ENCODE peak calls at places on chromosomes 6 and 20, in six cellular contexts. One of them, this sample, is unnamed.

GRCh38 chr20:56483970-56484369 is 15.5 kb downstream of the RTF2 start:
- DNase-seq in T-helper 1 cell: no peak
- DNase-seq in heart left ventricle: no peak
- DNase-seq in T1000: no peak
- DNase-seq in MCF 10A: no peak
- DNase-seq in GM03348: no peak
- DNase-seq in this sample: no peak

GRCh38 chr20:25145131-25145530 is 50.4 kb upstream of the ENTPD6 start:
- DNase-seq in T-helper 1 cell: no peak
- DNase-seq in heart left ventricle: peak
- DNase-seq in T1000: no peak
- DNase-seq in MCF 10A: no peak
- DNase-seq in GM03348: no peak
- DNase-seq in this sample: no peak

GRCh38 chr6:133715270-133715669 is 173.6 kb upstream of the TCF21 start:
- DNase-seq in T-helper 1 cell: peak
- DNase-seq in heart left ventricle: no peak
- DNase-seq in T1000: no peak
- DNase-seq in MCF 10A: no peak
- DNase-seq in GM03348: no peak
- DNase-seq in this sample: no peak

GRCh38 chr6:150905769-150906168 is 40.3 kb downstream of the MTHFD1L start:
- DNase-seq in T-helper 1 cell: no peak
- DNase-seq in heart left ventricle: no peak
- DNase-seq in T1000: no peak
- DNase-seq in MCF 10A: no peak
- DNase-seq in GM03348: no peak
- DNase-seq in this sample: no peak

GRCh38 chr20:61810709-61811565 is 254.7 kb downstream of the TAF4 start:
- DNase-seq in T-helper 1 cell: no peak
- DNase-seq in heart left ventricle: no peak
- DNase-seq in T1000: no peak
- DNase-seq in MCF 10A: no peak
- DNase-seq in GM03348: no peak
- DNase-seq in this sample: no peak

GRCh38 chr6:46323312-46323965 is 152.7 kb upstream of the ENPP5 start:
- DNase-seq in T-helper 1 cell: peak
- DNase-seq in heart left ventricle: no peak
- DNase-seq in T1000: peak
- DNase-seq in MCF 10A: peak
- DNase-seq in GM03348: peak
- DNase-seq in this sample: no peak

GRCh38 chr6:33023536-33023935 is 14.1 kb upstream of the HLA-DOA start:
- DNase-seq in T-helper 1 cell: no peak
- DNase-seq in heart left ventricle: no peak
- DNase-seq in T1000: no peak
- DNase-seq in MCF 10A: no peak
- DNase-seq in GM03348: no peak
- DNase-seq in this sample: no peak

GRCh38 chr6:31467151-31467550 is 30.8 kb upstream of the MICB start:
- DNase-seq in T-helper 1 cell: no peak
- DNase-seq in heart left ventricle: no peak
- DNase-seq in T1000: no peak
- DNase-seq in MCF 10A: no peak
- DNase-seq in GM03348: no peak
- DNase-seq in this sample: no peak

GRCh38 chr6:127118505-127119360 is at the start of gene RSPO3:
- DNase-seq in T-helper 1 cell: no peak
- DNase-seq in heart left ventricle: no peak
- DNase-seq in T1000: peak
- DNase-seq in MCF 10A: peak
- DNase-seq in GM03348: peak
- DNase-seq in this sample: no peak

GRCh38 chr6:32153252-32153834 is 598 bp upstream of the PPT2 start:
- DNase-seq in T-helper 1 cell: no peak
- DNase-seq in heart left ventricle: peak
- DNase-seq in T1000: peak
- DNase-seq in MCF 10A: no peak
- DNase-seq in GM03348: no peak
- DNase-seq in this sample: no peak

GRCh38 chr6:36980876-36981619 is 4.9 kb downstream of the MTCH1 start:
- DNase-seq in T-helper 1 cell: no peak
- DNase-seq in heart left ventricle: no peak
- DNase-seq in T1000: no peak
- DNase-seq in MCF 10A: no peak
- DNase-seq in GM03348: no peak
- DNase-seq in this sample: no peak

GRCh38 chr20:61332016-61332975 is 80.2 kb downstream of the CDH4 start:
- DNase-seq in T-helper 1 cell: no peak
- DNase-seq in heart left ventricle: no peak
- DNase-seq in T1000: no peak
- DNase-seq in MCF 10A: no peak
- DNase-seq in GM03348: no peak
- DNase-seq in this sample: no peak

GRCh38 chr6:107066697-107067659 is 39.0 kb downstream of the MTRES1 start:
- DNase-seq in T-helper 1 cell: peak
- DNase-seq in heart left ventricle: no peak
- DNase-seq in T1000: no peak
- DNase-seq in MCF 10A: no peak
- DNase-seq in GM03348: no peak
- DNase-seq in this sample: no peak

GRCh38 chr6:9927271-9927670 is 487.6 kb downstream of the TFAP2A start:
- DNase-seq in T-helper 1 cell: no peak
- DNase-seq in heart left ventricle: no peak
- DNase-seq in T1000: no peak
- DNase-seq in MCF 10A: no peak
- DNase-seq in GM03348: no peak
- DNase-seq in this sample: no peak

GRCh38 chr6:72218125-72218524 is 331.8 kb downstream of the RIMS1 start:
- DNase-seq in T-helper 1 cell: no peak
- DNase-seq in heart left ventricle: no peak
- DNase-seq in T1000: no peak
- DNase-seq in MCF 10A: peak
- DNase-seq in GM03348: peak
- DNase-seq in this sample: no peak

GRCh38 chr20:38197217-38198008 is 32.3 kb upstream of the TGM2 start:
- DNase-seq in T-helper 1 cell: no peak
- DNase-seq in heart left ventricle: no peak
- DNase-seq in T1000: no peak
- DNase-seq in MCF 10A: no peak
- DNase-seq in GM03348: no peak
- DNase-seq in this sample: no peak

GRCh38 chr6:158505194-158505593 is 54.7 kb upstream of the TMEM181 start:
- DNase-seq in T-helper 1 cell: no peak
- DNase-seq in heart left ventricle: no peak
- DNase-seq in T1000: no peak
- DNase-seq in MCF 10A: no peak
- DNase-seq in GM03348: no peak
- DNase-seq in this sample: no peak

GRCh38 chr6:138403324-138403800 is 661 bp upstream of the HEBP2 start:
- DNase-seq in T-helper 1 cell: peak
- DNase-seq in heart left ventricle: peak
- DNase-seq in T1000: no peak
- DNase-seq in MCF 10A: no peak
- DNase-seq in GM03348: peak
- DNase-seq in this sample: peak

GRCh38 chr20:51934301-51935002 is 132.1 kb upstream of the SALL4 start:
- DNase-seq in T-helper 1 cell: no peak
- DNase-seq in heart left ventricle: no peak
- DNase-seq in T1000: no peak
- DNase-seq in MCF 10A: no peak
- DNase-seq in GM03348: no peak
- DNase-seq in this sample: no peak

GRCh38 chr20:31577194-31577593 is 27.9 kb upstream of the ID1 start:
- DNase-seq in T-helper 1 cell: no peak
- DNase-seq in heart left ventricle: no peak
- DNase-seq in T1000: no peak
- DNase-seq in MCF 10A: no peak
- DNase-seq in GM03348: no peak
- DNase-seq in this sample: no peak

GRCh38 chr20:47054945-47055344 is 160.3 kb downstream of the EYA2 start:
- DNase-seq in T-helper 1 cell: no peak
- DNase-seq in heart left ventricle: no peak
- DNase-seq in T1000: no peak
- DNase-seq in MCF 10A: no peak
- DNase-seq in GM03348: no peak
- DNase-seq in this sample: no peak

GRCh38 chr6:70957284-70957617 is 391 bp upstream of the B3GAT2 start:
- DNase-seq in T-helper 1 cell: no peak
- DNase-seq in heart left ventricle: no peak
- DNase-seq in T1000: no peak
- DNase-seq in MCF 10A: no peak
- DNase-seq in GM03348: no peak
- DNase-seq in this sample: no peak

GRCh38 chr6:33313709-33314514 is at the start of gene TAPBP:
- DNase-seq in T-helper 1 cell: peak
- DNase-seq in heart left ventricle: peak
- DNase-seq in T1000: peak
- DNase-seq in MCF 10A: peak
- DNase-seq in GM03348: peak
- DNase-seq in this sample: peak

This sample was measured in T-helper 17 cell.